ENCODE peak calls at places on chromosomes 2 and 18, in six cellular contexts. Z, B, V, R, U and S are unnamed samples.

GRCh38 chr2:219476605-219477578 is 21.8 kb upstream of the GMPPA start:
- DNase-seq in Z (no peak), B (peak; percentile 64), V (no peak), R (no peak), U (peak; percentile 69), S (no peak)

GRCh38 chr2:224882291-224883171 is 159.7 kb downstream of the DOCK10 start:
- DNase-seq in Z (no peak), B (no peak), V (no peak), R (no peak), U (no peak), S (peak; percentile 65)

GRCh38 chr2:95025406-95026319 is at the start of gene MAL:
- DNase-seq in Z (no peak), B (peak; percentile 39), V (no peak), R (no peak), U (peak; percentile 47), S (no peak)

GRCh38 chr2:213187833-213188532 is 36.6 kb upstream of the IKZF2 start:
- DNase-seq in Z (no peak), B (peak; percentile 28), V (no peak), R (no peak), U (no peak), S (peak; percentile 76)

GRCh38 chr2:202494300-202494699 is 118.2 kb downstream of the BMPR2 start:
- DNase-seq in Z (no peak), B (peak; percentile 54), V (no peak), R (no peak), U (no peak), S (no peak)

GRCh38 chr2:26072925-26073768 is 39.3 kb downstream of the RAB10 start:
- DNase-seq in Z (no peak), B (peak; percentile 7), V (no peak), R (no peak), U (no peak), S (no peak)

GRCh38 chr2:38057651-38058410 is 18.1 kb downstream of the CYP1B1 start:
- DNase-seq in Z (no peak), B (no peak), V (no peak), R (no peak), U (no peak), S (peak; percentile 69)

GRCh38 chr18:43486462-43486861 is 209.2 kb upstream of the SYT4 start:
- DNase-seq in Z (no peak), B (no peak), V (no peak), R (no peak), U (no peak), S (no peak)

GRCh38 chr18:56258178-56258577 is 380.2 kb downstream of the TXNL1 start:
- DNase-seq in Z (no peak), B (no peak), V (no peak), R (no peak), U (no peak), S (no peak)

GRCh38 chr18:53780666-53781065 is 443.8 kb downstream of the MBD2 start:
- DNase-seq in Z (no peak), B (no peak), V (no peak), R (no peak), U (no peak), S (no peak)

GRCh38 chr2:172109670-172110421 is 7.1 kb upstream of the DLX2 start:
- DNase-seq in Z (no peak), B (no peak), V (no peak), R (no peak), U (no peak), S (no peak)

GRCh38 chr18:23524213-23524707 is 20.9 kb downstream of the RMC1 start:
- DNase-seq in Z (no peak), B (no peak), V (no peak), R (no peak), U (no peak), S (no peak)

GRCh38 chr18:5417342-5417741 is 121.8 kb upstream of the ZBTB14 start:
- DNase-seq in Z (no peak), B (no peak), V (no peak), R (peak; percentile 65), U (no peak), S (no peak)

GRCh38 chr2:46241344-46241743 is 55.9 kb upstream of the EPAS1 start:
- DNase-seq in Z (no peak), B (no peak), V (no peak), R (no peak), U (no peak), S (peak; percentile 57)

GRCh38 chr2:112634153-112634873 is 11.4 kb upstream of the SLC20A1 start:
- DNase-seq in Z (no peak), B (no peak), V (no peak), R (no peak), U (no peak), S (no peak)

GRCh38 chr18:36302676-36303075 is 5.2 kb downstream of the FHOD3 start:
- DNase-seq in Z (no peak), B (no peak), V (no peak), R (no peak), U (peak; percentile 54), S (no peak)

GRCh38 chr2:2012505-2012904 is 268.2 kb upstream of the PXDN start:
- DNase-seq in Z (no peak), B (no peak), V (no peak), R (no peak), U (no peak), S (no peak)

GRCh38 chr2:71453404-71454220 is at the start of gene DYSF:
- DNase-seq in Z (peak; percentile 28), B (peak; percentile 63), V (no peak), R (no peak), U (no peak), S (peak; percentile 71)

GRCh38 chr2:1004398-1004797 is 53.7 kb downstream of the SNTG2 start:
- DNase-seq in Z (no peak), B (no peak), V (no peak), R (no peak), U (no peak), S (no peak)

GRCh38 chr2:124836415-124836814 is 811.3 kb downstream of the CNTNAP5 start:
- DNase-seq in Z (no peak), B (no peak), V (no peak), R (no peak), U (no peak), S (no peak)

GRCh38 chr2:138846216-138846821 is 66.1 kb upstream of the NXPH2 start:
- DNase-seq in Z (peak; percentile 12), B (no peak), V (no peak), R (no peak), U (no peak), S (peak; percentile 26)

GRCh38 chr18:12079504-12080237 is 14.0 kb upstream of the ANKRD62 start:
- DNase-seq in Z (no peak), B (no peak), V (no peak), R (peak; percentile 58), U (no peak), S (no peak)